ENCODE peak calls at places on chromosomes 12 and 14, in six cellular contexts. One of them, this sample, is unnamed.

GRCh38 chr12:48110691-48111315 is 4.9 kb upstream of the SENP1 start:
- DNase-seq in ascending aorta: no peak
- DNase-seq in psoas muscle: no peak
- DNase-seq in heart right ventricle: no peak
- DNase-seq in heart left ventricle: no peak
- DNase-seq in lung: peak
- DNase-seq in this sample: no peak

GRCh38 chr14:22282429-22282828 is 306.6 kb downstream of the DAD1 start:
- DNase-seq in ascending aorta: no peak
- DNase-seq in psoas muscle: no peak
- DNase-seq in heart right ventricle: no peak
- DNase-seq in heart left ventricle: no peak
- DNase-seq in lung: no peak
- DNase-seq in this sample: no peak

GRCh38 chr14:79871164-79871563 is 340.1 kb downstream of the DIO2 start:
- DNase-seq in ascending aorta: no peak
- DNase-seq in psoas muscle: no peak
- DNase-seq in heart right ventricle: no peak
- DNase-seq in heart left ventricle: no peak
- DNase-seq in lung: no peak
- DNase-seq in this sample: no peak

GRCh38 chr14:70671652-70672327 is 30.1 kb downstream of the TTC9 start:
- DNase-seq in ascending aorta: no peak
- DNase-seq in psoas muscle: no peak
- DNase-seq in heart right ventricle: no peak
- DNase-seq in heart left ventricle: no peak
- DNase-seq in lung: no peak
- DNase-seq in this sample: no peak

GRCh38 chr14:49623941-49624806 is 3.6 kb downstream of the MGAT2 start:
- DNase-seq in ascending aorta: no peak
- DNase-seq in psoas muscle: no peak
- DNase-seq in heart right ventricle: no peak
- DNase-seq in heart left ventricle: no peak
- DNase-seq in lung: no peak
- DNase-seq in this sample: peak

GRCh38 chr14:28765907-28766504 is 581 bp upstream of the FOXG1 start:
- DNase-seq in ascending aorta: no peak
- DNase-seq in psoas muscle: no peak
- DNase-seq in heart right ventricle: no peak
- DNase-seq in heart left ventricle: no peak
- DNase-seq in lung: no peak
- DNase-seq in this sample: no peak

GRCh38 chr12:111327474-111327873 is 41.4 kb downstream of the PHETA1 start:
- DNase-seq in ascending aorta: no peak
- DNase-seq in psoas muscle: no peak
- DNase-seq in heart right ventricle: no peak
- DNase-seq in heart left ventricle: no peak
- DNase-seq in lung: no peak
- DNase-seq in this sample: no peak

GRCh38 chr14:85061256-85061655 is 468.7 kb upstream of the FLRT2 start:
- DNase-seq in ascending aorta: no peak
- DNase-seq in psoas muscle: no peak
- DNase-seq in heart right ventricle: no peak
- DNase-seq in heart left ventricle: no peak
- DNase-seq in lung: no peak
- DNase-seq in this sample: no peak

GRCh38 chr14:61753631-61754030 is 8.6 kb upstream of the SNAPC1 start:
- DNase-seq in ascending aorta: no peak
- DNase-seq in psoas muscle: no peak
- DNase-seq in heart right ventricle: no peak
- DNase-seq in heart left ventricle: no peak
- DNase-seq in lung: no peak
- DNase-seq in this sample: no peak
- TF ChIP-seq CTCF in ascending aorta: no peak
- TF ChIP-seq CTCF in psoas muscle: no peak
- TF ChIP-seq CTCF in heart right ventricle: no peak
- TF ChIP-seq CTCF in heart left ventricle: no peak
- TF ChIP-seq CTCF in lung: no peak
- TF ChIP-seq CTCF in this sample: no peak

GRCh38 chr14:30225171-30225570 is 297.5 kb upstream of the PRKD1 start:
- DNase-seq in ascending aorta: no peak
- DNase-seq in psoas muscle: peak
- DNase-seq in heart right ventricle: no peak
- DNase-seq in heart left ventricle: no peak
- DNase-seq in lung: no peak
- DNase-seq in this sample: no peak

GRCh38 chr14:30227871-30228270 is 300.2 kb upstream of the PRKD1 start:
- DNase-seq in ascending aorta: peak
- DNase-seq in psoas muscle: peak
- DNase-seq in heart right ventricle: no peak
- DNase-seq in heart left ventricle: no peak
- DNase-seq in lung: no peak
- DNase-seq in this sample: no peak

GRCh38 chr14:30230719-30231118 is 303.1 kb upstream of the PRKD1 start:
- DNase-seq in ascending aorta: no peak
- DNase-seq in psoas muscle: no peak
- DNase-seq in heart right ventricle: no peak
- DNase-seq in heart left ventricle: no peak
- DNase-seq in lung: no peak
- DNase-seq in this sample: no peak

GRCh38 chr14:30223966-30224365 is 296.3 kb upstream of the PRKD1 start:
- DNase-seq in ascending aorta: peak
- DNase-seq in psoas muscle: peak
- DNase-seq in heart right ventricle: no peak
- DNase-seq in heart left ventricle: no peak
- DNase-seq in lung: peak
- DNase-seq in this sample: no peak

DNA sequence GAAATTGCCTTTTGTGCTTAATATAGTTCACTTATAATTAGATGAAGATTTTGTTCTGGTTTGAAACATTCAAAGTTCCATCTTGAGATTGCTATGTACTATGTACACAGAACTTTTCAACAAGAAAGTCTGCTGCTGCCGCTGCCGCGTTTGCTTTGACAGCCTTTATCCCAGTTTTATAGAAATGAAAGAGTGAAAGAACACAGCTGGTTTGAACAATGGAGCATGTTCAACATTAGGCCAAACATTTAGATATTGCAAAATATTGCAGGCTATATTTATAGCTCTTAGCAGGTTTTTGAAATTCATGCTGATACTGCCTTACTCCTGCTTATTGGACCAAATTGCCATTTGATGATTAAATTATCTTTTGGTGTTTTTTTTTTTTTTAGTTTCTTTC is 299.8 kb upstream of the PRKD1 start:
- DNase-seq in ascending aorta: no peak
- DNase-seq in psoas muscle: no peak
- DNase-seq in heart right ventricle: peak
- DNase-seq in heart left ventricle: no peak
- DNase-seq in lung: no peak
- DNase-seq in this sample: no peak
- H3K27ac ChIP-seq in ascending aorta: peak
- H3K27ac ChIP-seq in psoas muscle: no peak
- H3K27ac ChIP-seq in heart right ventricle: no peak
- H3K27ac ChIP-seq in heart left ventricle: peak
- H3K27ac ChIP-seq in lung: no peak
- H3K27ac ChIP-seq in this sample: no peak

GRCh38 chr12:109134186-109134917 is 18.0 kb downstream of the ACACB start:
- DNase-seq in ascending aorta: no peak
- DNase-seq in psoas muscle: peak
- DNase-seq in heart right ventricle: peak
- DNase-seq in heart left ventricle: no peak
- DNase-seq in lung: peak
- DNase-seq in this sample: no peak
- TF ChIP-seq CTCF in ascending aorta: peak
- TF ChIP-seq CTCF in psoas muscle: peak
- TF ChIP-seq CTCF in heart right ventricle: peak
- TF ChIP-seq CTCF in heart left ventricle: peak
- TF ChIP-seq CTCF in lung: no peak
- TF ChIP-seq CTCF in this sample: peak

DNA sequence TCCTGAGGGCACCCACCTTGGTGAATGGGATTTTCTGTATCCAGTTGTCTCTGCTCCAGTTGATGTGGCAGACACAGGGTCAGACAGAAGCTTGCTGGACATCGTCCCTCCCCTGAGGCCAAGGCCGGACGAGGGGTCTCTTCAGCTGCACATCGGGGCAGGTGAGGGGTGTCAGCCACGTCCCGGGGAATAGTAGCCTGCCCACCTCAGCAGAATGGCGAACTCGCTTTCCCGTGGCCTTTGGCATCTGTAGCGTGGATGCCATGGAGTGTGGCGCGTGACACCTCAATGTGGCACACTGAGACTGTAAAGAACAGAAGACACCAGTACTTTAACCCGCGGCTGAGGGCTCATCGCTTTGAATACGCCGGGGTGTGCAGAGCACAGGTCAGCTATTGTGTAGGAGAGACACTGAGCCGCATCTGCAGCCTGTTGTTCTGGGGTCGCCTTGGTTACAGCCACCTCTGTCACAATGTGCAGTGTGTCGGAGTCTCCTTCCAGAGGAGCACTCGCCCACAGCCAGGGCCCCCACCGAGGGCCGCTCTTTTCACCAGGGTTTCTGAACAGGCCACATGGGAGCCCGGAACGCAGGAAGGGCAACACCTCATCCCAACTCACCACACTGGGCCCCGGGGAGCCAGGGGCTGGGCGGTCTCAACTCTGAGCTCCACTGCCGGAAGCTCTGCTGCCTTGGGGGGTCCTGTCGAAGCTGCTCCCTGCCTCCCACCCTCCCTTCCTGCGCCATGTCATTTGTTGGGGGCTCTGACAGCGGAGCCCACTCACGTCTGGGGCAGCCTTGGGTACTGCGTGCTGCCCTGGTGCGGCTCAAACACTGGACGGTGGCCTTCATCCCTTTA is 77.0 kb downstream of the ADGRD1 start:
- DNase-seq in ascending aorta: no peak
- DNase-seq in psoas muscle: no peak
- DNase-seq in heart right ventricle: no peak
- DNase-seq in heart left ventricle: no peak
- DNase-seq in lung: no peak
- DNase-seq in this sample: no peak
- H3K27ac ChIP-seq in ascending aorta: no peak
- H3K27ac ChIP-seq in psoas muscle: no peak
- H3K27ac ChIP-seq in heart right ventricle: no peak
- H3K27ac ChIP-seq in heart left ventricle: no peak
- H3K27ac ChIP-seq in lung: no peak
- H3K27ac ChIP-seq in this sample: no peak

GRCh38 chr12:118109088-118109487 is 5.3 kb upstream of the VSIG10 start:
- DNase-seq in ascending aorta: no peak
- DNase-seq in psoas muscle: no peak
- DNase-seq in heart right ventricle: no peak
- DNase-seq in heart left ventricle: no peak
- DNase-seq in lung: no peak
- DNase-seq in this sample: no peak
- TF ChIP-seq CTCF in ascending aorta: no peak
- TF ChIP-seq CTCF in psoas muscle: no peak
- TF ChIP-seq CTCF in heart right ventricle: no peak
- TF ChIP-seq CTCF in heart left ventricle: no peak
- TF ChIP-seq CTCF in lung: no peak
- TF ChIP-seq CTCF in this sample: no peak

GRCh38 chr12:12786371-12786715 is 884 bp downstream of the APOLD1 start:
- DNase-seq in ascending aorta: no peak
- DNase-seq in psoas muscle: no peak
- DNase-seq in heart right ventricle: no peak
- DNase-seq in heart left ventricle: no peak
- DNase-seq in lung: no peak
- DNase-seq in this sample: no peak
- H3K27ac ChIP-seq in ascending aorta: peak
- H3K27ac ChIP-seq in psoas muscle: peak
- H3K27ac ChIP-seq in heart right ventricle: peak
- H3K27ac ChIP-seq in heart left ventricle: peak
- H3K27ac ChIP-seq in lung: peak
- H3K27ac ChIP-seq in this sample: no peak

GRCh38 chr12:113994051-113994450 is 27.9 kb upstream of the RBM19 start:
- DNase-seq in ascending aorta: no peak
- DNase-seq in psoas muscle: no peak
- DNase-seq in heart right ventricle: no peak
- DNase-seq in heart left ventricle: no peak
- DNase-seq in lung: no peak
- DNase-seq in this sample: no peak

GRCh38 chr12:113991224-113992044 is 25.3 kb upstream of the RBM19 start:
- DNase-seq in ascending aorta: no peak
- DNase-seq in psoas muscle: no peak
- DNase-seq in heart right ventricle: no peak
- DNase-seq in heart left ventricle: no peak
- DNase-seq in lung: no peak
- DNase-seq in this sample: no peak

GRCh38 chr12:113997365-113997764 is 31.2 kb upstream of the RBM19 start:
- DNase-seq in ascending aorta: no peak
- DNase-seq in psoas muscle: no peak
- DNase-seq in heart right ventricle: no peak
- DNase-seq in heart left ventricle: no peak
- DNase-seq in lung: no peak
- DNase-seq in this sample: no peak

GRCh38 chr12:114000861-114001260 is 34.7 kb upstream of the RBM19 start:
- DNase-seq in ascending aorta: no peak
- DNase-seq in psoas muscle: no peak
- DNase-seq in heart right ventricle: no peak
- DNase-seq in heart left ventricle: no peak
- DNase-seq in lung: no peak
- DNase-seq in this sample: no peak

DNA sequence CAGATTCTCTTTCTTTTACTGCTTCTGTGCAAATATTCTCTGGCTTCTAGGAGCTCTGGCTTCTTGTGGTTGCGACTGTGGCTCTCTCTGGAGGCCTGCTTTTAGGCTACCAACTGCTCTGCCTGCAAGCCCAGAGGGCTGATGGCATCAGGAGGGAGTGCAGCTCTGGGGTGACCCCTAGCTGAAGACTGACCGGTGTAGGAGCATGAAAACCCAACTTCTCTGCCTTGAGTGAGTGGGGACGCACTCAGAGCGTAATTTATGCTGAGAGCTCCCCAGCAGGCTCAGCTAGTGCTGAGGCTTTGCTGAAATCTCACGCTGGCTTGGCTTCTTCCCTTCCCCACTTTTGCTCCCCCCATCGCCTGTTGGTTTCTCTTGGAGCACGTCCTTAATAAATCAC is 29.9 kb upstream of the RBM19 start:
- DNase-seq in ascending aorta: no peak
- DNase-seq in psoas muscle: no peak
- DNase-seq in heart right ventricle: no peak
- DNase-seq in heart left ventricle: no peak
- DNase-seq in lung: no peak
- DNase-seq in this sample: no peak
- TF ChIP-seq CTCF in ascending aorta: no peak
- TF ChIP-seq CTCF in psoas muscle: no peak
- TF ChIP-seq CTCF in heart right ventricle: no peak
- TF ChIP-seq CTCF in heart left ventricle: no peak
- TF ChIP-seq CTCF in lung: no peak
- TF ChIP-seq CTCF in this sample: no peak

This sample was measured in keratinocyte.